ENCODE peak calls at places on chromosomes 11 and 22, in four cellular contexts. One of them, this sample, is unnamed.

GRCh38 chr11:40132881-40133280 is 1326.6 kb downstream of the LRRC4C start:
- DNase-seq in DND-41: no peak
- DNase-seq in BE2C: no peak
- DNase-seq in left ventricle myocardium inferior: no peak
- DNase-seq in this sample: no peak

GRCh38 chr11:64245401-64245796 is 1.3 kb downstream of the PPP1R14B start:
- DNase-seq in DND-41: peak; percentile 78
- DNase-seq in left ventricle myocardium inferior: no peak
- DNase-seq in BE2C: no peak
- DNase-seq in this sample: no peak

GRCh38 chr11:12764187-12764914 is 90.1 kb downstream of the TEAD1 start:
- DNase-seq in BE2C: peak; percentile 73
- DNase-seq in DND-41: no peak
- DNase-seq in left ventricle myocardium inferior: no peak
- DNase-seq in this sample: no peak

GRCh38 chr22:33909075-33909458 is 11.2 kb downstream of the LARGE1 start:
- DNase-seq in left ventricle myocardium inferior: no peak
- DNase-seq in BE2C: no peak
- DNase-seq in DND-41: no peak
- DNase-seq in this sample: no peak

GRCh38 chr11:19775622-19776021 is 63.0 kb downstream of the NAV2 start:
- DNase-seq in BE2C: no peak
- DNase-seq in DND-41: no peak
- DNase-seq in left ventricle myocardium inferior: no peak
- DNase-seq in this sample: no peak

GRCh38 chr22:27489265-27489675 is 312.3 kb downstream of the MN1 start:
- DNase-seq in left ventricle myocardium inferior: no peak
- DNase-seq in DND-41: no peak
- DNase-seq in BE2C: no peak
- DNase-seq in this sample: no peak

GRCh38 chr11:120882237-120882636 is 141.7 kb upstream of the TBCEL start:
- DNase-seq in BE2C: no peak
- DNase-seq in left ventricle myocardium inferior: no peak
- DNase-seq in DND-41: no peak
- DNase-seq in this sample: no peak

GRCh38 chr11:1739576-1739975 is 10.8 kb downstream of the IFITM10 start:
- DNase-seq in DND-41: no peak
- DNase-seq in BE2C: no peak
- DNase-seq in left ventricle myocardium inferior: no peak
- DNase-seq in this sample: no peak

GRCh38 chr11:82405392-82405791 is 328.3 kb downstream of the FAM181B start:
- DNase-seq in DND-41: no peak
- DNase-seq in left ventricle myocardium inferior: no peak
- DNase-seq in BE2C: no peak
- DNase-seq in this sample: no peak

GRCh38 chr11:68962527-68963250 is 18.1 kb downstream of the MRGPRD start:
- DNase-seq in DND-41: no peak
- DNase-seq in BE2C: no peak
- DNase-seq in left ventricle myocardium inferior: no peak
- DNase-seq in this sample: no peak

GRCh38 chr11:78838417-78838816 is 263.8 kb upstream of the NARS2 start:
- DNase-seq in DND-41: no peak
- DNase-seq in BE2C: no peak
- DNase-seq in left ventricle myocardium inferior: no peak
- DNase-seq in this sample: peak; percentile 42

GRCh38 chr11:83118814-83119213 is 38.1 kb upstream of the PCF11 start:
- DNase-seq in left ventricle myocardium inferior: no peak
- DNase-seq in DND-41: no peak
- DNase-seq in BE2C: no peak
- DNase-seq in this sample: no peak

GRCh38 chr11:3087373-3087772 is 30.1 kb upstream of the CARS1 start:
- DNase-seq in left ventricle myocardium inferior: no peak
- DNase-seq in DND-41: no peak
- DNase-seq in BE2C: no peak
- DNase-seq in this sample: no peak

GRCh38 chr11:87493516-87493915 is 455.8 kb downstream of the TMEM135 start:
- DNase-seq in BE2C: no peak
- DNase-seq in DND-41: no peak
- DNase-seq in left ventricle myocardium inferior: no peak
- DNase-seq in this sample: peak; percentile 33

GRCh38 chr22:37462983-37463382 is 23.2 kb downstream of the MFNG start:
- DNase-seq in DND-41: peak; percentile 59
- DNase-seq in left ventricle myocardium inferior: no peak
- DNase-seq in BE2C: no peak
- DNase-seq in this sample: no peak

GRCh38 chr22:42217019-42217751 is 53.3 kb downstream of the TCF20 start:
- DNase-seq in left ventricle myocardium inferior: no peak
- DNase-seq in BE2C: no peak
- DNase-seq in DND-41: no peak
- DNase-seq in this sample: no peak

GRCh38 chr11:117528061-117528780 is 200.6 kb downstream of the CEP164 start:
- DNase-seq in left ventricle myocardium inferior: no peak
- DNase-seq in DND-41: peak; percentile 83
- DNase-seq in BE2C: no peak
- DNase-seq in this sample: peak; percentile 5

GRCh38 chr11:2384723-2385041 is 7.6 kb downstream of the CD81 start:
- DNase-seq in left ventricle myocardium inferior: no peak
- DNase-seq in DND-41: no peak
- DNase-seq in BE2C: no peak
- DNase-seq in this sample: no peak

GRCh38 chr22:50218996-50219727 is 18.4 kb downstream of the SELENOO start:
- DNase-seq in BE2C: peak; percentile 86
- DNase-seq in DND-41: peak; percentile 40
- DNase-seq in left ventricle myocardium inferior: peak; percentile 89
- DNase-seq in this sample: peak; percentile 50

GRCh38 chr22:45612451-45612901 is 59.2 kb upstream of the ATXN10 start:
- DNase-seq in BE2C: peak; percentile 45
- DNase-seq in left ventricle myocardium inferior: peak; percentile 62
- DNase-seq in DND-41: no peak
- DNase-seq in this sample: peak; percentile 95

GRCh38 chr11:104564921-104565580 is 333.2 kb downstream of the CASP12 start:
- DNase-seq in BE2C: no peak
- DNase-seq in left ventricle myocardium inferior: no peak
- DNase-seq in DND-41: no peak
- DNase-seq in this sample: no peak

GRCh38 chr11:3096909-3097395 is 39.7 kb upstream of the CARS1 start:
- DNase-seq in left ventricle myocardium inferior: no peak
- DNase-seq in DND-41: no peak
- DNase-seq in BE2C: no peak
- DNase-seq in this sample: no peak

GRCh38 chr11:31045335-31045734 is 324.2 kb downstream of the DCDC1 start:
- DNase-seq in BE2C: no peak
- DNase-seq in DND-41: no peak
- DNase-seq in left ventricle myocardium inferior: no peak
- DNase-seq in this sample: no peak

GRCh38 chr22:45878051-45878764 is 98.8 kb downstream of the WNT7B start:
- DNase-seq in DND-41: no peak
- DNase-seq in left ventricle myocardium inferior: peak; percentile 51
- DNase-seq in BE2C: peak; percentile 43
- DNase-seq in this sample: no peak

GRCh38 chr22:43745783-43746356 is 66.2 kb downstream of the EFCAB6 start:
- DNase-seq in left ventricle myocardium inferior: no peak
- DNase-seq in DND-41: no peak
- DNase-seq in BE2C: no peak
- DNase-seq in this sample: no peak

GRCh38 chr22:36445158-36445668 is 36.2 kb downstream of the TXN2 start:
- DNase-seq in DND-41: no peak
- DNase-seq in BE2C: no peak
- DNase-seq in left ventricle myocardium inferior: peak; percentile 63
- DNase-seq in this sample: no peak

GRCh38 chr11:10838083-10838482 is 19.8 kb downstream of the ZBED5 start:
- DNase-seq in DND-41: no peak
- DNase-seq in left ventricle myocardium inferior: no peak
- DNase-seq in BE2C: no peak
- DNase-seq in this sample: no peak

GRCh38 chr11:95138448-95138847 is 48.8 kb downstream of the ENDOD1 start:
- DNase-seq in BE2C: no peak
- DNase-seq in DND-41: no peak
- DNase-seq in left ventricle myocardium inferior: no peak
- DNase-seq in this sample: peak; percentile 30

GRCh38 chr11:76280151-76280881 is 74.0 kb upstream of the WNT11 start:
- DNase-seq in DND-41: no peak
- DNase-seq in BE2C: no peak
- DNase-seq in left ventricle myocardium inferior: no peak
- DNase-seq in this sample: no peak

This sample was measured in foreskin keratinocyte.